ENCODE peak calls at places on chromosomes 16 and 17, in four cellular contexts. One of them, this sample, is unnamed.

GRCh38 chr17:17725853-17726720 is 44.8 kb downstream of the RAI1 start:
- DNase-seq in WTC11: no peak
- DNase-seq in K562: no peak
- DNase-seq in GM12878: no peak
- DNase-seq in this sample: no peak

GRCh38 chr17:4968166-4968915 is 724 bp upstream of the SPAG7 start:
- DNase-seq in GM12878: no peak
- DNase-seq in K562: peak
- DNase-seq in WTC11: peak
- DNase-seq in this sample: no peak

GRCh38 chr16:48231675-48232214 is 12.4 kb upstream of the LONP2 start:
- DNase-seq in WTC11: peak
- DNase-seq in GM12878: no peak
- DNase-seq in K562: peak
- DNase-seq in this sample: peak

GRCh38 chr16:27699540-27699939 is 149.6 kb downstream of the KATNIP start:
- DNase-seq in K562: no peak
- DNase-seq in WTC11: no peak
- DNase-seq in GM12878: no peak
- DNase-seq in this sample: no peak

GRCh38 chr16:49213594-49213993 is 68.0 kb downstream of the CBLN1 start:
- DNase-seq in WTC11: peak
- DNase-seq in GM12878: no peak
- DNase-seq in K562: no peak
- DNase-seq in this sample: no peak

GRCh38 chr17:16439867-16440351 is 24.5 kb downstream of the TRPV2 start:
- DNase-seq in K562: no peak
- DNase-seq in GM12878: no peak
- DNase-seq in WTC11: no peak
- DNase-seq in this sample: no peak

GRCh38 chr17:8053600-8053999 is 14.7 kb downstream of the ALOX15B start:
- DNase-seq in GM12878: no peak
- DNase-seq in K562: no peak
- DNase-seq in WTC11: no peak
- DNase-seq in this sample: no peak

GRCh38 chr17:45722161-45722560 is 62.0 kb upstream of the CRHR1 start:
- DNase-seq in WTC11: peak
- DNase-seq in K562: peak
- DNase-seq in GM12878: no peak
- DNase-seq in this sample: peak

GRCh38 chr16:55513616-55514015 is 4.7 kb downstream of the LPCAT2 start:
- DNase-seq in GM12878: no peak
- DNase-seq in K562: no peak
- DNase-seq in WTC11: no peak
- DNase-seq in this sample: peak

GRCh38 chr16:12771341-12771798 is 32.3 kb downstream of the CPPED1 start:
- DNase-seq in WTC11: no peak
- DNase-seq in GM12878: no peak
- DNase-seq in K562: no peak
- DNase-seq in this sample: peak

GRCh38 chr16:12775689-12776236 is 27.9 kb downstream of the CPPED1 start:
- DNase-seq in WTC11: no peak
- DNase-seq in GM12878: no peak
- DNase-seq in K562: no peak
- DNase-seq in this sample: no peak

GRCh38 chr16:12767897-12768296 is 35.8 kb downstream of the CPPED1 start:
- DNase-seq in GM12878: no peak
- DNase-seq in WTC11: no peak
- DNase-seq in K562: no peak
- DNase-seq in this sample: no peak

DNA sequence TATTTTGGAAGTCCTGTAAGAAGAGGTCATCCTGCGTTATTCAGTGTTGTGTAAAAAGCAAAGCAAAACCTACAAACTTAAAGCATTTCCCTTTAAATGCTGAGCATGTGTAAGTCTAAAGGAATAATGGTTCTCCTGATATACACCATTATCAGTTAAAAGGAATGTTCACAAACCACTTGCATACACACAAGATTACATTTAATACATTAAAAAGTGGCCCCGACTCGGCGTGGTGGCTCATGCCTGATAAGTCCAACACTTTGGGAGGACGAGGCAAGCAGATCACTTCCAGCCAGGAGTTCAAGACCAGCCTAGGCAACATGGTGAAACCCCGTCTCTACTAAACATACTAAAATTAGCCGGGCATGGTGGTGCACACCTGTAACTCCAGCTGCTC is 30.5 kb downstream of the CPPED1 start:
- DNase-seq in GM12878: no peak
- DNase-seq in WTC11: no peak
- DNase-seq in K562: no peak
- DNase-seq in this sample: no peak
- TF ChIP-seq TCF7 in GM12878: no peak
- TF ChIP-seq TCF7 in WTC11: no peak
- TF ChIP-seq TCF7 in K562: no peak
- TF ChIP-seq TCF7 in this sample: no peak

DNA sequence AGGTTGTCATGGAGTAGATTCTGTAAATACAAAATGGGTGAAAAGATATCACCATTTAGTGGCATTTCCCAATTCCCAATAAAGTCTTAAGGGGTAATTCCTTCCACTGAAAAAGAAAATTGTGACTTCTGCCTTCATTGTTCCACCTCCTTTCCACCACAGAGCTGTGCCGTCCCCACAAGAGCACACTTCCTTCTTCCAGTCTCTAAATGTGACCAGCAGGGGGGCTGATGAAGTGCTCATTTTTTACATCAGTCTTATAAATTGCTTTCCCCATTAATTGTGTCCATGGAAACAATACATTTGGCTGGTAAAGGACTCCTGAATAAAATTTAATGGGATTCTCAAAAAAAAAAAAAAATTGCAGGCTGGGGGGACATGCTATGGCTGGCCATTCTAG is 260.8 kb upstream of the PSMD7 start:
- DNase-seq in GM12878: no peak
- DNase-seq in WTC11: peak
- DNase-seq in K562: peak
- DNase-seq in this sample: peak
- TF ChIP-seq MAX in GM12878: no peak
- TF ChIP-seq MAX in WTC11: no peak
- TF ChIP-seq MAX in K562: no peak
- TF ChIP-seq MAX in this sample: no peak

DNA sequence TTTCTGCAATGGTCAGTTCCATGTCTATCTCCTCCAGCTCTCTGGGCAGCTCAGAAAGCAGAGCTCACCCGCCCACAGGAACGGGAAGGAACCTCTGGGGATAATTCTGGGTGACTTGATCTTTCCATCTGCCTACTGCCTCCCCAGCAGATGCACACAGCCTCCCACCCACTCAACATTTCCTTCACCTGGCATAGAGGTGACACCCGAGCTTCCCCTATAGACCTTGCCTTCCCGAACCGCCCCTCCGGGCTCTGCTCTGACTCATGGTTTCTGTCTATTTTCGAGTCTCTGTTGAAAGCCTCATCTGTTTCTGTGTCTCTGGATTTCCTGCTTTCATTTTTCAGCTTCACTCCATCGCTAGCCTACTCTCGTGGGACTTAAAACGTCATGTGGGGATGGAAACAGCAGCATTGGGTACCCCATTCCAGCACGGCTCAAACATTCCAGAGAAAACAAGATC is 11.4 kb downstream of the GGA3 start:
- DNase-seq in GM12878: peak
- DNase-seq in WTC11: no peak
- DNase-seq in K562: no peak
- DNase-seq in this sample: no peak
- TF ChIP-seq TCF7 in GM12878: no peak
- TF ChIP-seq TCF7 in WTC11: no peak
- TF ChIP-seq TCF7 in K562: no peak
- TF ChIP-seq TCF7 in this sample: no peak

DNA sequence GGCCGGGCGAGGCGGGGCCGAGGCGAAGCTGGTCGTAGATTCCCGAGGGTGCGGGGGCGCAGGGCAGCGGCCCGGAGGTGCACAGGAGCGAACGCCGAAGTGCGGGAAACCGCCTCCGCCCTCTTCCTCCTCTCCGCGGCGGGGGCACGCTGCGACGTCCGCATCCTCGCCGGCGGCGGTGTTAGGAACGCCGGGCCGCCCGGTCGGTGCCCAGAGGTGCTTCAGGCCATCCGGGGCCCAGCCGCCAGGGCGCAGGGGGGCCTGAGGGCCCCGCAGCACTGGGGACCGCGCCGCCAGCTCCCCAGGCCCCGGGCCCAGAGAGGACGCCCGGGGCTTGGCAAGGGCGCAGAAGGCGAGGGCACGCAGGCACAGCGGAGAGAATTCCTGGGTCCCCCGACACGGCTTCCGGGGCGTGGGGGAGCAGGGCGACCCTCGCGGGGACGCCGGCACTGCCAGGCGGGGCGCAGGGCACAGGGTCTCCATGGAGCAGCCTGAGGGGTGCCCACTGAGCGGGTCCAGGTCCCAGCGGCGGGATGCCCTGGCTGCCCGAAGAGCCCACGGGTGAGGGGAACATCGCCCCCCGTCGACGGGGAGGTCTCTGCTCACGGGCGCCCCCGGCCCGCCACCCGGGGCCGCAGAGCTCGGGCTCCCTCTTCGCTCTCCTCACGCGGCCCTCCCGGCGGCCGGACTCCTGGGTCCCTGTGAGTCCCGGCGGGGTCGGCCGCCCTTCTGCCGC is 576 bp downstream of the EPOP start:
- DNase-seq in WTC11: peak
- DNase-seq in GM12878: no peak
- DNase-seq in K562: no peak
- DNase-seq in this sample: no peak
- TF ChIP-seq MAX in WTC11: peak
- TF ChIP-seq MAX in GM12878: no peak
- TF ChIP-seq MAX in K562: no peak
- TF ChIP-seq MAX in this sample: no peak

GRCh38 chr16:19308392-19308791 is 22.9 kb downstream of the CLEC19A start:
- DNase-seq in K562: no peak
- DNase-seq in GM12878: no peak
- DNase-seq in WTC11: no peak
- DNase-seq in this sample: no peak

GRCh38 chr16:19304670-19305240 is 19.2 kb downstream of the CLEC19A start:
- DNase-seq in WTC11: no peak
- DNase-seq in GM12878: no peak
- DNase-seq in K562: no peak
- DNase-seq in this sample: no peak

GRCh38 chr16:19309178-19309577 is 23.6 kb downstream of the CLEC19A start:
- DNase-seq in K562: no peak
- DNase-seq in WTC11: no peak
- DNase-seq in GM12878: no peak
- DNase-seq in this sample: no peak

GRCh38 chr16:19307587-19308241 is 22.2 kb downstream of the CLEC19A start:
- DNase-seq in WTC11: peak
- DNase-seq in K562: peak
- DNase-seq in GM12878: no peak
- DNase-seq in this sample: peak

DNA sequence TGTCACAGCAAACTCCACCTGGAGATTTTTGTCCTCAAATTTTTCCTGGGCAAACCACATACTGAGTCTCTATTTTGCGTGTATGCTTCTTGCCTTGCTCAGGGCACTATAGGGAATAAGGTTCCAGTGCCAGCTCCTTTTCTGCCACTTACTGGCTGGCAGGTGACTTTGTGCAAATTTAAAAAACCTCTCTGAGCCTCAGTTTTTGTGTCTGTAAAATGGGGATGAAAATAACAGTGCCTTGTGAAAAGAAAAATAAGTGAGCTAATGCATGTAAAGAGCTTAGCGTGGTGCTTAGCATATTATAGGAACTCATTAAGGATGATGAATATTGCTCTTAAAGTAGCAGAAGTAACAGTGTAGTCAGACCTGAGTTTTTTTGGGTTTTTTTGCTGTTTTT is 19.9 kb downstream of the CLEC19A start:
- DNase-seq in K562: no peak
- DNase-seq in WTC11: no peak
- DNase-seq in GM12878: no peak
- DNase-seq in this sample: no peak
- TF ChIP-seq TCF7 in K562: no peak
- TF ChIP-seq TCF7 in WTC11: no peak
- TF ChIP-seq TCF7 in GM12878: no peak
- TF ChIP-seq TCF7 in this sample: no peak

GRCh38 chr16:2511996-2512919 is 1.5 kb upstream of the ATP6V0C start:
- DNase-seq in K562: peak
- DNase-seq in WTC11: no peak
- DNase-seq in GM12878: no peak
- DNase-seq in this sample: no peak

GRCh38 chr16:2514333-2515179 is 804 bp downstream of the ATP6V0C start:
- DNase-seq in K562: no peak
- DNase-seq in GM12878: no peak
- DNase-seq in WTC11: no peak
- DNase-seq in this sample: no peak

GRCh38 chr16:2512920-2513404 is 790 bp upstream of the ATP6V0C start:
- DNase-seq in WTC11: peak
- DNase-seq in GM12878: no peak
- DNase-seq in K562: no peak
- DNase-seq in this sample: no peak

GRCh38 chr16:2515180-2515803 is 1.5 kb downstream of the ATP6V0C start:
- DNase-seq in K562: peak
- DNase-seq in WTC11: no peak
- DNase-seq in GM12878: no peak
- DNase-seq in this sample: no peak

DNA sequence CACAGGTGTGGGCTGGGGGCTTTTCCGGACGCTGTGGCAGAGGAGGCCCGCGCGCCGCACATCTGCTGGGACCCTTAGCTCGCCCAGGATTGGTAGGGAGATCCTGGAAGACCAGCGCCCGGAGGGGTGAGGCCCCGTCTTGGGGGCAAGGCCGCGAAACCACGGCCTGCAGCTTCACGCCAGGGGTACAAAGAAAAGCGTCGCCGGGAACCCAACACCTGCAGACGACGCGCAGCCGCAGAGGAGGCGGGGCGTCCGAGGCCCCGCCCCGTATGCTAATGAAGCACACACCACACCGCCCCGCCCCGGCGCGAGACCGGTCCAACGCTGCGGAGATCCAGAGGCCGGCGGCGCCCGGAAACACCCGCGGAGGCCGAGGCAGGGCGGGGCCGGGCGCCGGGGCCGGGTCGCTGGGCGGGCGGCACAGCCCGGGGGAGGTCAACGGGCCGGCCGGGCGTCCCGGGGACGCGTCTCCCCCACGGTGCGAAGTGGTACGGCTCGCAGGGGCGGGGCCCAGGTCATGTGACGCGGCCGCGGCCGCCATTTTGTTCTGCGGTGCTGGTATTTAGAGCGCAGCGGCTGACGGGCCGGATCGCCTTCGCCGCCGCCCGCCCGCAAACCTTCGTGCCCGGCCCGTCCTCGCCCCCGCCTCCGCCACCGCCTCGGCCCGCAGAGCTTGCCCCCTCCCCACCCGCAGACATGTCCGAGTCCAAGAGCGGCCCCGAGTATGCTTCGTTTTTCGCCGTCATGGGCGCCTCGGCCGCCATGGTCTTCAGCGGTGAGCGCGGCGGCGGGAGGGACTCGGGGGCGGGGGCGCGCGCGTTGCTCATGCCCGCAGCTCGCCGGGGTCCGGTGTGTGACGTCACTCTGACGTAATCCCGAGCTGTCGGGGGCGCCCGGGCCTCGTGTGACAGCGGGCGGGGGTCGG is at the start of gene ATP6V0C:
- DNase-seq in K562: peak
- DNase-seq in WTC11: peak
- DNase-seq in GM12878: peak
- DNase-seq in this sample: peak
- TF ChIP-seq MAX in K562: peak
- TF ChIP-seq MAX in WTC11: no peak
- TF ChIP-seq MAX in GM12878: peak
- TF ChIP-seq MAX in this sample: peak

GRCh38 chr16:86697715-86698114 is 119.4 kb downstream of the FOXL1 start:
- DNase-seq in GM12878: no peak
- DNase-seq in WTC11: no peak
- DNase-seq in K562: no peak
- DNase-seq in this sample: no peak
- TF ChIP-seq TCF7 in GM12878: no peak
- TF ChIP-seq TCF7 in WTC11: no peak
- TF ChIP-seq TCF7 in K562: no peak
- TF ChIP-seq TCF7 in this sample: no peak